ENCODE peak calls at places on chromosomes 11 and 22, in four cellular contexts. V is left ventricle myocardium inferior; H is CD8-positive, alpha-beta T cell; O is cardiac muscle cell. M is an unnamed sample.
A peak's percentile ranks its signal among the peaks of the same experiment; 100 is the strongest.

GRCh38 chr11:45248501-45249011 is 37.6 kb downstream of the SYT13 start:
- DNase-seq in V (no peak), H (no peak), O (no peak), M (no peak)

GRCh38 chr11:82864268-82864667 is 36.0 kb downstream of the PRCP start:
- DNase-seq in V (peak; percentile 20), H (no peak), O (peak; percentile 33), M (peak; percentile 81)

GRCh38 chr11:16999116-16999515 is 15.1 kb downstream of the PLEKHA7 start:
- DNase-seq in V (no peak), H (no peak), O (no peak), M (no peak)

GRCh38 chr22:20532256-20532993 is 25.0 kb downstream of the MED15 start:
- DNase-seq in V (no peak), H (no peak), O (no peak), M (no peak)

GRCh38 chr11:83033367-83033766 is 38.3 kb downstream of the RAB30 start:
- DNase-seq in V (no peak), H (no peak), O (no peak), M (no peak)

GRCh38 chr11:128928400-128928799 is 14.3 kb downstream of the TP53AIP1 start:
- DNase-seq in V (no peak), H (no peak), O (no peak), M (no peak)

GRCh38 chr11:78453140-78453935 is 35.7 kb upstream of the GAB2 start:
- DNase-seq in V (no peak), H (no peak), O (no peak), M (no peak)

GRCh38 chr11:69819541-69820070 is 390 bp upstream of the FGF3 start:
- DNase-seq in V (no peak), H (no peak), O (no peak), M (no peak)

GRCh38 chr22:29335656-29336055 is 20.2 kb upstream of the RASL10A start:
- DNase-seq in V (no peak), H (no peak), O (no peak), M (no peak)

GRCh38 chr22:23276656-23277582 is 96.6 kb downstream of the BCR start:
- DNase-seq in V (no peak), H (no peak), O (no peak), M (no peak)

GRCh38 chr11:45670386-45671135 is 5.1 kb upstream of the CHST1 start:
- DNase-seq in V (no peak), H (no peak), O (no peak), M (no peak)

GRCh38 chr22:38205261-38206128 is 3.7 kb downstream of the MAFF start:
- DNase-seq in V (peak; percentile 83), H (no peak), O (peak; percentile 22), M (peak; percentile 97)

GRCh38 chr22:20290578-20291248 is 22.6 kb upstream of the RTN4R start:
- DNase-seq in V (no peak), H (no peak), O (peak; percentile 21), M (no peak)

GRCh38 chr11:3056296-3057068 is 741 bp downstream of the CARS1 start:
- DNase-seq in V (no peak), H (peak; percentile 54), O (no peak), M (peak; percentile 69)

GRCh38 chr22:25027959-25028840 is 75.7 kb downstream of the KIAA1671 start:
- DNase-seq in V (peak; percentile 29), H (no peak), O (peak; percentile 65), M (no peak)

GRCh38 chr11:69468236-69468635 is 13.2 kb upstream of the LINC01488 start:
- DNase-seq in V (peak; percentile 2), H (no peak), O (no peak), M (no peak)

GRCh38 chr11:102309621-102310541 is 7.4 kb upstream of the BIRC3 start:
- DNase-seq in V (no peak), H (no peak), O (no peak), M (no peak)

GRCh38 chr11:24755260-24755839 is 258.5 kb downstream of the LUZP2 start:
- DNase-seq in V (no peak), H (no peak), O (no peak), M (no peak)

GRCh38 chr11:64688534-64688982 is 34.4 kb downstream of the NRXN2 start:
- DNase-seq in V (peak; percentile 90), H (peak; percentile 96), O (peak; percentile 94), M (peak; percentile 94)

GRCh38 chr11:64686466-64687175 is 36.4 kb downstream of the NRXN2 start:
- DNase-seq in V (no peak), H (no peak), O (no peak), M (no peak)

GRCh38 chr11:64687641-64688533 is 35.1 kb downstream of the NRXN2 start:
- DNase-seq in V (no peak), H (no peak), O (no peak), M (peak; percentile 38)

GRCh38 chr11:64685536-64685935 is 37.5 kb downstream of the NRXN2 start:
- DNase-seq in V (no peak), H (no peak), O (no peak), M (no peak)

GRCh38 chr11:64687204-64687603 is 35.8 kb downstream of the NRXN2 start:
- DNase-seq in V (peak; percentile 55), H (no peak), O (no peak), M (peak; percentile 95)
- H3K9me3 ChIP-seq in V (no peaks in the 10 kb centered on the region), H (no peaks in the 10 kb centered on the region), O (no peaks in the 10 kb centered on the region), M (no peaks in the 10 kb centered on the region)

GRCh38 chr22:48744967-48745841 is 1082.5 kb downstream of the BRD1 start:
- DNase-seq in V (no peak), H (peak; percentile 23), O (no peak), M (peak; percentile 11)
- H3K9me3 ChIP-seq in V (no peaks in the 10 kb centered on the region), H (no peaks in the 10 kb centered on the region), O (no peaks in the 10 kb centered on the region), M (no peaks in the 10 kb centered on the region)

GRCh38 chr11:33559567-33559966 is 141.1 kb downstream of the C11orf91 start:
- DNase-seq in V (no peak), H (no peak), O (no peak), M (no peak)
- H3K9me3 ChIP-seq in V (no peaks in the 10 kb centered on the region), H (no peaks in the 10 kb centered on the region), O (no peaks in the 10 kb centered on the region), M (no peaks in the 10 kb centered on the region)

GRCh38 chr11:1446623-1447022 is 40.0 kb downstream of the MOB2 start:
- DNase-seq in V (no peak), H (no peak), O (no peak), M (no peak)

GRCh38 chr11:1445741-1446445 is 40.7 kb downstream of the MOB2 start:
- DNase-seq in V (no peak), H (no peak), O (no peak), M (no peak)

GRCh38 chr11:1443737-1444136 is 42.8 kb downstream of the MOB2 start:
- DNase-seq in V (no peak), H (no peak), O (no peak), M (no peak)

GRCh38 chr11:1444321-1444720 is 42.3 kb downstream of the MOB2 start:
- DNase-seq in V (no peak), H (no peak), O (no peak), M (no peak)

DNA sequence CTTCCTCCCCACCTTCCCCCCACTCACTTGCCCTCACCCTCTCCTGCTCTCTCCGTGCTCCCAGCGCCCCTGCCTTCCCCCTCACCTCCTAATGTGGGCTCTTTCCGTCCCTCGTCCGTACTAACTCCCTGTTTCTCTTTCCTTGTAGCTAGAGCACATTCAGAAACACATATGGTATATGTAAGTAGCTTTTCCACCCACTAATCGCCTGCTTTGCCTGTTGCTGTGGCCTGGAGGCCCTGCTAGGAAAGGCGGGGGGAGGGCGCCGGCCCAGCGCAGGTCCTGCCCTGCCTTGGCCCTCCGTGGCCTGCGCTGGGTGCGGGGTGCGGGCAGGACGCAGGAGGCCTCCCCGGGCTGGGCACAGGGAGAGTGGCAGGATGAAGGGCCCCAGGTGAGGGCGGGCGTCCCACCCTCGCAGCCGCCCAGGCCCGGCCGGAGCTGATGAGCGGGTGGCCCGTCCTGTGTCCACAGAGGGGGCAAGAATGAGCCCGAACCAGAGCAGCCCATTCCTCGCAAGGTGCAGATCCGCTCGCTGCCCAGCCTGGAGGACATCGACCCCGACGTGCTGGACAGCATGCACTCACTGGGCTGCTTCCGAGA is 41.7 kb downstream of the MOB2 start:
- DNase-seq in V (no peak), H (no peak), O (no peak), M (no peak)
- H3K9me3 ChIP-seq in V (no peaks in the 10 kb centered on the region), H (no peaks in the 10 kb centered on the region), O (no peaks in the 10 kb centered on the region), M (no peaks in the 10 kb centered on the region)

DNA sequence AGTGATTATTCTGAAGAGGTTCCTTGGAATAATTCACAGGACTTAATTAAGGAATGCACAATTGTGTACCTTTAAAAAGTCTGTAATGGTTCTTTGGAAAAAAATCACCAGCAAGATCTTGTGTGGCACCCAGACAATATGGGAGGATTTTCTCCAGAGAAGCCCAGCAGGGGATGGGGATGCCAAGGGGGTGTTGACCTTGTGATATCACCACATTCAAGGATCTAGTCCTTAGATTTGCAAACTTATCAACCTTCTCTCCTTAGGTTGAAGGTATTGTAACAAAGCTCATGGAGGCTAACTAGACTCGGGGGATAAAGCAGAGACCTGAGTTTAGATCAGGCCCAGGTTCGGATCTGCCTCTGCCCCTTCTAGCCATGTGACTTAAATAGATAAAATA is 113.2 kb downstream of the SPON1 start:
- DNase-seq in V (no peak), H (no peak), O (no peak), M (no peak)
- H3K9me3 ChIP-seq in V (no peaks in the 10 kb centered on the region), H (no peaks in the 10 kb centered on the region), O (no peaks in the 10 kb centered on the region), M (no peaks in the 10 kb centered on the region)

GRCh38 chr11:133710681-133711240 is 134.6 kb downstream of the SPATA19 start:
- DNase-seq in V (no peak), H (no peak), O (no peak), M (no peak)

GRCh38 chr11:133705873-133706272 is 139.4 kb downstream of the SPATA19 start:
- DNase-seq in V (no peak), H (no peak), O (no peak), M (no peak)

GRCh38 chr11:133710241-133710640 is 135.1 kb downstream of the SPATA19 start:
- DNase-seq in V (no peak), H (no peak), O (no peak), M (no peak)

GRCh38 chr11:133708547-133709051 is 136.7 kb downstream of the SPATA19 start:
- DNase-seq in V (no peak), H (no peak), O (no peak), M (no peak)

GRCh38 chr11:133706925-133707794 is 138.2 kb downstream of the SPATA19 start:
- DNase-seq in V (no peak), H (no peak), O (no peak), M (no peak)
- H3K9me3 ChIP-seq in V (no peaks in the 10 kb centered on the region), H (no peaks in the 10 kb centered on the region), O (no peaks in the 10 kb centered on the region), M (no peaks in the 10 kb centered on the region)

DNA sequence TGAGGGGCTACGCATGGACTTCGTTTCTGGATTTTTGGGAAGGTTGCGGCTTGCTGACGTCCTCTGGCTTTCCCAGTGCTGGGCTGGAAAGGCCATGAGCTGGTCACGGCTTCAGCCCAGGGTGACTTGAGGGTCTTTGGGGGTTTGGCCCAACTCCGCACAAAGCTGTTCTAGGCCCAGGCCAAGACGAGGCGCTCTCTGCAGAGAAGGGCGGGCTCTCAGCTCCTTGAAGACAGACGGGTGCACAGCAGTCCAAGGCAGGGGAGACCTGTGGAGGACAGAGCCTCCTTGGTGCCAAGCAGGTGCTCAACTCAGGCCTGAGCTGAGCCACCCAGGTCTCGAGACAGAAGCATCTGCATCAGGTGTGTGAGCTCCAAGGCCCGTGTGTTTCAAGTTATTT is 1003.7 kb downstream of the BRD1 start:
- DNase-seq in V (no peak), H (no peak), O (no peak), M (peak; percentile 16)
- H3K9me3 ChIP-seq in V (no peaks in the 10 kb centered on the region), H (no peaks in the 10 kb centered on the region), O (no peaks in the 10 kb centered on the region), M (no peaks in the 10 kb centered on the region)

M was measured in tibial artery.